ENCODE peak calls at places on chromosomes 6 and 20, in ten cellular contexts. V, F, X, L, N, E, I, D, M and Q are unnamed samples.

GRCh38 chr6:39853604-39854003 is 61.4 kb downstream of the DAAM2 start:
- DNase-seq in N (no peak), L (peak; percentile 21), D (no peak), M (no peak), I (no peak), F (no peak), V (no peak), E (no peak), X (no peak), Q (no peak)

GRCh38 chr6:3325210-3325609 is 66.5 kb downstream of the PSMG4 start:
- DNase-seq in M (no peak), F (no peak), D (no peak), V (no peak), E (no peak), I (peak; percentile 11), N (peak; percentile 57), L (no peak), X (peak; percentile 66), Q (peak; percentile 31)

GRCh38 chr6:42010909-42011308 is 39.4 kb upstream of the TAF8 start:
- DNase-seq in F (no peak), M (no peak), N (no peak), E (no peak), L (no peak), X (no peak), I (no peak), D (no peak), V (no peak), Q (no peak)

GRCh38 chr6:35368038-35368887 is 25.9 kb downstream of the PPARD start:
- DNase-seq in M (peak; percentile 73), X (no peak), L (no peak), D (peak; percentile 28), N (peak; percentile 28), V (peak; percentile 56), E (no peak), I (peak; percentile 82), F (no peak), Q (no peak)

GRCh38 chr6:30518505-30518850 is 29.2 kb downstream of the HLA-E start:
- DNase-seq in F (no peak), N (no peak), D (no peak), I (no peak), L (no peak), X (no peak), M (no peak), V (no peak), E (no peak), Q (no peak)

GRCh38 chr6:88605271-88605670 is 358.1 kb downstream of the RNGTT start:
- DNase-seq in L (no peak), D (no peak), E (no peak), M (no peak), N (no peak), X (no peak), F (no peak), V (no peak), I (no peak), Q (no peak)

GRCh38 chr6:143108278-143108677 is 47.6 kb downstream of the AIG1 start:
- DNase-seq in I (no peak), F (no peak), N (peak; percentile 51), D (no peak), L (no peak), M (no peak), X (no peak), E (no peak), V (no peak), Q (no peak)

GRCh38 chr6:138817799-138818198 is 21.9 kb downstream of the ECT2L start:
- DNase-seq in M (peak; percentile 86), L (no peak), D (peak; percentile 96), I (peak; percentile 67), X (no peak), V (peak; percentile 12), N (peak; percentile 90), F (no peak), E (peak; percentile 93), Q (peak; percentile 88)

GRCh38 chr20:46652699-46653098 is 1.4 kb upstream of the SLC13A3 start:
- DNase-seq in L (no peak), I (peak; percentile 19), F (no peak), D (no peak), E (no peak), N (peak; percentile 38), V (no peak), X (no peak), M (peak; percentile 9), Q (peak; percentile 33)

GRCh38 chr6:25971187-25971811 is 8.7 kb downstream of the TRIM38 start:
- DNase-seq in X (peak; percentile 73), D (no peak), L (no peak), M (peak; percentile 89), V (peak; percentile 73), N (peak; percentile 93), F (no peak), I (peak; percentile 95), E (peak; percentile 34), Q (peak; percentile 95)

GRCh38 chr6:21049572-21049971 is 515.3 kb downstream of the CDKAL1 start:
- DNase-seq in I (no peak), N (peak; percentile 69), V (no peak), E (no peak), L (no peak), F (no peak), M (no peak), D (no peak), X (no peak), Q (peak; percentile 41)

GRCh38 chr20:35306931-35307517 is 14.8 kb upstream of the FAM83C start:
- DNase-seq in E (peak; percentile 66), X (no peak), L (peak; percentile 12), D (peak; percentile 70), V (peak; percentile 63), F (no peak), M (peak; percentile 95), I (peak; percentile 86), N (peak; percentile 84), Q (peak; percentile 78)

GRCh38 chr6:2850480-2851150 is 9.0 kb upstream of the SERPINB1 start:
- DNase-seq in I (no peak), D (peak; percentile 23), X (no peak), M (peak; percentile 67), N (peak; percentile 66), F (no peak), L (no peak), V (peak; percentile 58), E (no peak), Q (no peak)